ENCODE peak calls at places on chromosomes 12 and 14, in four cellular contexts. D, G, C and O are unnamed samples.
A peak's percentile ranks its signal among the peaks of the same experiment; 100 is the strongest.

GRCh38 chr14:30559638-30560071 is 697 bp downstream of the G2E3 start:
- DNase-seq in D (no peak), G (peak; percentile 27), C (peak; percentile 64), O (no peak)

GRCh38 chr12:29889737-29890136 is 106.0 kb upstream of the TMTC1 start:
- DNase-seq in D (no peak), G (peak; percentile 30), C (peak; percentile 4), O (no peak)

GRCh38 chr12:12807970-12808702 is 5.0 kb upstream of the DDX47 start:
- DNase-seq in D (peak; percentile 80), G (no peak), C (no peak), O (no peak)

GRCh38 chr12:124152733-124153132 is 142.2 kb upstream of the RFLNA start:
- DNase-seq in D (no peak), G (no peak), C (no peak), O (no peak)

GRCh38 chr12:93777249-93777648 is 100.1 kb downstream of the CRADD start:
- DNase-seq in D (no peak), G (no peak), C (no peak), O (no peak)

GRCh38 chr14:61126083-61126962 is 145.3 kb downstream of the SLC38A6 start:
- DNase-seq in D (no peak), G (no peak), C (no peak), O (no peak)

GRCh38 chr12:92145481-92145730 is 240 bp downstream of the BTG1 start:
- DNase-seq in D (no peak), G (no peak), C (no peak), O (no peak)

GRCh38 chr12:96502477-96502876 is 13.1 kb downstream of the CFAP54 start:
- DNase-seq in D (peak; percentile 78), G (peak; percentile 54), C (no peak), O (no peak)

GRCh38 chr12:13587721-13588389 is 391.3 kb downstream of the EMP1 start:
- DNase-seq in D (no peak), G (no peak), C (no peak), O (no peak)

GRCh38 chr12:124466200-124467128 is 100.9 kb downstream of the NCOR2 start:
- DNase-seq in D (no peak), G (no peak), C (no peak), O (no peak)

GRCh38 chr14:94028450-94028826 is 2.3 kb downstream of the OTUB2 start:
- DNase-seq in D (no peak), G (no peak), C (peak; percentile 91), O (no peak)

GRCh38 chr12:53070901-53071492 is 8.2 kb downstream of the SPRYD3 start:
- DNase-seq in D (no peak), G (no peak), C (no peak), O (no peak)

DNA sequence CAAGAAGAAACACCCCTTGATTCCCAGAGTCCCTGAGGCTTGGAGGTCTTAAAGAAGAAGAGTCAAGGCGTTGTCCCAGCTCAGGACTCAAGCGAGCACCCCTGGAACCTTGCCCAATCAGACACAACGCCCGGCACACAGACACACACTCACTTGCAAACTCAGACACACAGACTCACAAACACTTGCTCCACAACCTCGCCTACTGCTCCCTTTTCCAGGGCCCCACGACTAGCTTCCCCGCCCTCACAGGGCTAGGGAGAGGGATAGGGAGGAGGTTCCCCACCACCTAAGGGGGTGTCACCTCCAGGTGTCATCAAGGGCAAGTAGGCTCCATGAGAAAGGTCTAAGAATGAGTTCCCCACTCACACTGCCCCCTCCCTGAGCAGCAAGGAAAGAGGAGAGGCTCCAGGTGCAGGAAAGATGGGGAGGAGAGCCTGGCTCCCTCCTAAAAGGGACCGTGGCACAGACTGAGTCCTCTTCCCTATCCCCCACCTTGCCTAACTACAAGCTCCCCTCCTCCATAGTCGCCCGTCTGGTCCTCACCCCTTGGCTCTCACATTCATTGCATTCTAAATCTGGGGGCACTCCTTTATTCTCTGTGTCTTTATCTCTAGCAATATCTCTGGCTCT is 717 bp downstream of the WNT10B start:
- DNase-seq in D (no peak), G (no peak), C (no peak), O (no peak)
- H3K4me3 ChIP-seq in D (peak overlapping the region; percentile 40), G (peak overlapping the region; percentile 42), C (peak overlapping the region; percentile 72), O (peak overlapping the region; percentile 48)

GRCh38 chr14:72965249-72965648 is 39.0 kb downstream of the DCAF4 start:
- DNase-seq in D (no peak), G (peak; percentile 7), C (peak; percentile 24), O (no peak)

GRCh38 chr14:72961579-72962335 is 35.5 kb downstream of the DCAF4 start:
- DNase-seq in D (no peak), G (no peak), C (no peak), O (peak; percentile 33)

GRCh38 chr14:72966038-72966437 is 39.8 kb downstream of the DCAF4 start:
- DNase-seq in D (no peak), G (no peak), C (no peak), O (no peak)

GRCh38 chr14:72958548-72958947 is 32.3 kb downstream of the DCAF4 start:
- DNase-seq in D (no peak), G (no peak), C (no peak), O (no peak)

DNA sequence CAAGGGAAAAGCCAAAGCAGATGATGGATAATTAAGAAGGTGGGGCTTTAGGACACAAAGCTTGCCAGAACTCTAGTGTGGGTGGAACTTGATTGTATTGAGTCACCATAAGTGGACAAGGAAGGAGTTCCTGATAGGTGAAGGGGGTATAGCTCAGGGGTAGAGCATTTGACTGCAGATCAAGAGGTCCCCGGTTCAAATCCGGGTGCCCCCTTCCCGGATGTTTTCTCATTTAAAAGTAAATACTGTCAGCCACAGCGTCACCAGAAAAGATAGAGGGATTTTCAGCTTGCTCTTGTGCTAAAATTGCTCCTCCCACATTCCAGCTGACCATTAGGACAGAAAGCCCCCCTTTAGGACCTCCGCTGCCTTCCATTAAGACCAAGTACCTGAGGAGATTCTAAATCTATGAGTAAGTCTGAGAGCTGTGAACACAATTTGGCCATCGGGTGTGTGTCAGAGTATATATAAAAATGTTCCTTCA is 36.6 kb downstream of the DCAF4 start:
- DNase-seq in D (no peak), G (peak; percentile 67), C (peak; percentile 48), O (peak; percentile 84)
- TF ChIP-seq POLR2AphosphoS2 in D (no peak), G (no peak), C (no peak), O (no peak)

GRCh38 chr14:21524575-21525518 is 1.3 kb downstream of the SALL2 start:
- DNase-seq in D (no peak), G (no peak), C (no peak), O (no peak)

GRCh38 chr14:21527320-21527679 is 1.2 kb upstream of the SALL2 start:
- DNase-seq in D (no peak), G (no peak), C (no peak), O (no peak)

GRCh38 chr14:21525995-21526671 is at the start of gene SALL2:
- DNase-seq in D (peak; percentile 21), G (peak; percentile 93), C (peak; percentile 79), O (peak; percentile 31)

GRCh38 chr14:21526672-21527319 is 650 bp upstream of the SALL2 start:
- DNase-seq in D (no peak), G (peak; percentile 50), C (no peak), O (no peak)

GRCh38 chr14:21525571-21525970 is 575 bp downstream of the SALL2 start:
- DNase-seq in D (no peak), G (peak; percentile 72), C (no peak), O (no peak)
- H3K4me2 ChIP-seq in D (peak overlapping the region; percentile 79), G (peak overlapping the region; percentile 76), C (peak overlapping the region; percentile 82), O (peak overlapping the region; percentile 79)

DNA sequence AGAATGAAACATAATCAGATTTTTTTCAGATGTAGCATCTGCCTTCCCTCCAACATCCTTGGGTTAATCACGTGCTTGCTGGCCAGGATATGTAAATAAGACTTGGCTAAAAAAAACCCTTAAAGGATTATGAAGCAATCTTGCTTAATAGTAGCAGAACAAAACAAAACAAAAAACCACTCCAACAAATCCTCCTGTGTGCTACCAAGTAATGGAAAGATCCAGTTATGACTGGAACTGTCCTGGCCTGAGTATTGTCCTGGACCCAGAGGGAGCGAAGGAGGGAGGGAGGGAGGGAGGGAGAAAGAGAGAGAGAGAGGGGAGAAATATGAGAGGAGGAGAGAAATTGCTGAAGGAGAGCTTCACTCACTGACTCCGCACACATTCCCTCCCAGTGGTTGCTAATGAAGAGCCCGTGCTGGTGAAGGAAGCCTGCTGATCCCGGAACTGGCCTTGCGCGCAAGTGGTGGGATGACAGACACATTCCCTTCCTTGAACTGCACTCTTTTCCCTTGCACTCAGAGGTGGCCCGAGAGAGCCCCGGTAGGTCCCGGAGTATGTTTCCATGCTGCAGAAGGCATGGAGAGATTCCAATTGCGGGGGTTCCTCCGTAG is 57.2 kb downstream of the HMGA2 start:
- DNase-seq in D (no peak), G (no peak), C (no peak), O (no peak)
- H3K4me3 ChIP-seq in D (peak overlapping the region; percentile 26), G (no peak overlapping the region), C (no peak overlapping the region), O (no peak overlapping the region)

GRCh38 chr12:73514672-73515071 is 1023.0 kb upstream of the ATXN7L3B start:
- DNase-seq in D (no peak), G (no peak), C (no peak), O (peak; percentile 3)
- TF ChIP-seq POLR2AphosphoS2 in D (no peak), G (no peak), C (no peak), O (no peak)

DNA sequence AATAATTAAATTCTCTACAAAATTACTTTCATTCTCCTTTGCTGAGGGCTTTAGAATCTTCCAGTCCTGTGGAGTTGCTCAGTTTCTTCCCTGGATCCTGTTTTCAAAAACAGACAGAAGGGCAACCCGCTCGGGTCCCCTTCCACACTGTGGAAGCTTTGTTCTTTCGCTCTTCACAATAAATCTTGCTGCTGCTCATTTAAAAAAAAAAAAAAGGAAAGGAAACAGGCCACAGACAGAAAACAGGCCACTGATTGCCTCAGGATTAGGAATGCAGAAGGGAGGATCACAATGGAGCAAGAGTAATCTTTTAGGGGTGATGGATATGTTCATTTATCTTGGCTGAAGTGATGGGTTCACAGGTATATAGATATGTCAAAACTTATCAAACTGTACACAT is 29.5 kb upstream of the HIGD1C start:
- DNase-seq in D (no peak), G (no peak), C (no peak), O (no peak)
- H3K4me2 ChIP-seq in D (no peak overlapping the region), G (no peak overlapping the region), C (no peak overlapping the region), O (no peak overlapping the region)

GRCh38 chr12:28759334-28759733 is 389.7 kb upstream of the FAR2 start:
- DNase-seq in D (no peak), G (no peak), C (peak; percentile 5), O (peak; percentile 20)
- H3K4me3 ChIP-seq in D (no peak overlapping the region), G (no peak overlapping the region), C (no peak overlapping the region), O (no peak overlapping the region)

DNA sequence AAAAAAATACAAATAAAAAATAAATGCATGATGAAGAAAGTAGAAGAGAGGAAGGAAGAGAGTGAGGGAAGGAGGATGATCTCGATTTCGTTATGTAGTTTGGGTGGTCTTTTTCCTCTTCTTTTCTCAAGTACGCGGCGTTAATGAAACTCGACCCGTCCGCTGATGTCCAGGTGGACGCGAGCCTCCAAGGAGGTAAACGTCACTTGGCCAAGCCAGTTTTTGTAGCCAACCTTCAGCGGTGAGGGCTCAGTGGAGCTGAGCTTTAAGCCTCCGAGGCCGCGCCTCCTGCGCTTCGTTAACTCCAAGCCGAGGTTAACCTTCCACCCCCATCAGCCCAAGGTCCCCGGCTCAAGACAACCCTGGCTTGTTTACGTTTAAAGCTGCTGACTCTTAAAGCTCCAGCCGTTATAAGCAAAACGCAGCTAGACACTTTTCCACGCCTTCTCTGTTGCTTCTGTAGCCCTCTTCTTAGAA is 736 bp upstream of the ITPR2 start:
- DNase-seq in D (no peak), G (peak; percentile 28), C (no peak), O (no peak)
- TF ChIP-seq POLR2AphosphoS2 in D (no peak), G (no peak), C (no peak), O (no peak)

GRCh38 chr12:55653031-55653430 is 16.3 kb downstream of the OR10P1 start:
- DNase-seq in D (no peak), G (peak; percentile 22), C (no peak), O (no peak)
- H3K4me2 ChIP-seq in D (no peak overlapping the region), G (no peak overlapping the region), C (no peak overlapping the region), O (no peak overlapping the region)